ENCODE peak calls at places on chromosomes 13 and 19, in eight cellular contexts. One of them, this sample, is unnamed.

GRCh38 chr13:79796116-79796515 is 315.2 kb downstream of the NDFIP2 start:
- DNase-seq in GM12878: no peak
- DNase-seq in breast epithelium: no peak
- DNase-seq in IMR-90: no peak
- DNase-seq in esophagus squamous epithelium: no peak
- DNase-seq in adrenal gland: no peak
- DNase-seq in upper lobe of left lung: no peak
- DNase-seq in K562: no peak
- DNase-seq in this sample: no peak

GRCh38 chr13:47890146-47890814 is 110.8 kb downstream of the SUCLA2 start:
- DNase-seq in GM12878: no peak
- DNase-seq in breast epithelium: no peak
- DNase-seq in IMR-90: no peak
- DNase-seq in esophagus squamous epithelium: no peak
- DNase-seq in adrenal gland: no peak
- DNase-seq in upper lobe of left lung: no peak
- DNase-seq in K562: no peak
- DNase-seq in this sample: no peak

GRCh38 chr13:51148952-51149573 is 38.0 kb upstream of the C13orf42 start:
- DNase-seq in GM12878: no peak
- DNase-seq in breast epithelium: peak; percentile 30
- DNase-seq in IMR-90: peak; percentile 45
- DNase-seq in esophagus squamous epithelium: no peak
- DNase-seq in adrenal gland: peak; percentile 63
- DNase-seq in upper lobe of left lung: no peak
- DNase-seq in K562: no peak
- DNase-seq in this sample: peak; percentile 42

GRCh38 chr19:12788025-12788681 is 3.1 kb upstream of the JUNB start:
- DNase-seq in GM12878: no peak
- DNase-seq in breast epithelium: no peak
- DNase-seq in IMR-90: no peak
- DNase-seq in esophagus squamous epithelium: no peak
- DNase-seq in adrenal gland: peak; percentile 21
- DNase-seq in upper lobe of left lung: no peak
- DNase-seq in K562: no peak
- DNase-seq in this sample: no peak

GRCh38 chr13:113401452-113402415 is 37.8 kb upstream of the GRTP1 start:
- DNase-seq in GM12878: no peak
- DNase-seq in breast epithelium: no peak
- DNase-seq in IMR-90: no peak
- DNase-seq in esophagus squamous epithelium: no peak
- DNase-seq in adrenal gland: no peak
- DNase-seq in upper lobe of left lung: no peak
- DNase-seq in K562: no peak
- DNase-seq in this sample: no peak

GRCh38 chr19:39941615-39942507 is 7.4 kb upstream of the FCGBP start:
- DNase-seq in GM12878: peak; percentile 82
- DNase-seq in breast epithelium: no peak
- DNase-seq in IMR-90: peak; percentile 38
- DNase-seq in esophagus squamous epithelium: no peak
- DNase-seq in adrenal gland: no peak
- DNase-seq in upper lobe of left lung: peak; percentile 71
- DNase-seq in K562: no peak
- DNase-seq in this sample: no peak

GRCh38 chr19:4409123-4409933 is 6.9 kb downstream of the CHAF1A start:
- DNase-seq in GM12878: no peak
- DNase-seq in breast epithelium: no peak
- DNase-seq in IMR-90: no peak
- DNase-seq in esophagus squamous epithelium: no peak
- DNase-seq in adrenal gland: no peak
- DNase-seq in upper lobe of left lung: no peak
- DNase-seq in K562: no peak
- DNase-seq in this sample: no peak

GRCh38 chr19:13146763-13147563 is 3.2 kb downstream of the STX10 start:
- DNase-seq in GM12878: no peak
- DNase-seq in breast epithelium: no peak
- DNase-seq in IMR-90: no peak
- DNase-seq in esophagus squamous epithelium: no peak
- DNase-seq in adrenal gland: peak; percentile 63
- DNase-seq in upper lobe of left lung: peak; percentile 67
- DNase-seq in K562: no peak
- DNase-seq in this sample: no peak

GRCh38 chr19:38455031-38455430 is 21.5 kb downstream of the RYR1 start:
- DNase-seq in GM12878: no peak
- DNase-seq in breast epithelium: no peak
- DNase-seq in IMR-90: peak; percentile 15
- DNase-seq in esophagus squamous epithelium: no peak
- DNase-seq in adrenal gland: no peak
- DNase-seq in upper lobe of left lung: no peak
- DNase-seq in K562: no peak
- DNase-seq in this sample: no peak

GRCh38 chr13:39602277-39602613 is 748 bp downstream of the LHFPL6 start:
- DNase-seq in GM12878: no peak
- DNase-seq in breast epithelium: no peak
- DNase-seq in IMR-90: no peak
- DNase-seq in esophagus squamous epithelium: no peak
- DNase-seq in adrenal gland: no peak
- DNase-seq in upper lobe of left lung: no peak
- DNase-seq in K562: no peak
- DNase-seq in this sample: no peak

GRCh38 chr19:45156751-45157150 is 4.0 kb downstream of the NKPD1 start:
- DNase-seq in GM12878: no peak
- DNase-seq in breast epithelium: no peak
- DNase-seq in IMR-90: no peak
- DNase-seq in esophagus squamous epithelium: no peak
- DNase-seq in adrenal gland: no peak
- DNase-seq in upper lobe of left lung: no peak
- DNase-seq in K562: no peak
- DNase-seq in this sample: no peak

GRCh38 chr19:55487884-55488687 is at the start of gene SSC5D:
- DNase-seq in GM12878: no peak
- DNase-seq in breast epithelium: no peak
- DNase-seq in IMR-90: peak; percentile 26
- DNase-seq in esophagus squamous epithelium: no peak
- DNase-seq in adrenal gland: peak; percentile 48
- DNase-seq in upper lobe of left lung: no peak
- DNase-seq in K562: peak; percentile 77
- DNase-seq in this sample: no peak
- H3K4me1 ChIP-seq in GM12878: peaks cover 6% of the 10 kb centered on the region
- H3K4me1 ChIP-seq in breast epithelium: peaks cover 23% of the 10 kb centered on the region
- H3K4me1 ChIP-seq in IMR-90: peaks cover 32% of the 10 kb centered on the region
- H3K4me1 ChIP-seq in esophagus squamous epithelium: peaks cover 51% of the 10 kb centered on the region
- H3K4me1 ChIP-seq in adrenal gland: peaks cover 38% of the 10 kb centered on the region
- H3K4me1 ChIP-seq in upper lobe of left lung: peaks cover 42% of the 10 kb centered on the region
- H3K4me1 ChIP-seq in K562: peaks cover 25% of the 10 kb centered on the region
- H3K4me1 ChIP-seq in this sample: peaks cover 4% of the 10 kb centered on the region

GRCh38 chr19:49588370-49589122 is 2.4 kb upstream of the PRR12 start:
- DNase-seq in GM12878: no peak
- DNase-seq in breast epithelium: no peak
- DNase-seq in IMR-90: no peak
- DNase-seq in esophagus squamous epithelium: no peak
- DNase-seq in adrenal gland: no peak
- DNase-seq in upper lobe of left lung: no peak
- DNase-seq in K562: no peak
- DNase-seq in this sample: no peak

GRCh38 chr19:49589391-49589790 is 1.6 kb upstream of the PRR12 start:
- DNase-seq in GM12878: no peak
- DNase-seq in breast epithelium: no peak
- DNase-seq in IMR-90: no peak
- DNase-seq in esophagus squamous epithelium: no peak
- DNase-seq in adrenal gland: no peak
- DNase-seq in upper lobe of left lung: no peak
- DNase-seq in K562: no peak
- DNase-seq in this sample: no peak

GRCh38 chr19:49590971-49591730 is at the start of gene PRR12:
- DNase-seq in GM12878: no peak
- DNase-seq in breast epithelium: peak; percentile 49
- DNase-seq in IMR-90: peak; percentile 67
- DNase-seq in esophagus squamous epithelium: no peak
- DNase-seq in adrenal gland: peak; percentile 71
- DNase-seq in upper lobe of left lung: peak; percentile 50
- DNase-seq in K562: peak; percentile 87
- DNase-seq in this sample: peak; percentile 47

GRCh38 chr19:49591731-49592485 is 926 bp downstream of the PRR12 start:
- DNase-seq in GM12878: no peak
- DNase-seq in breast epithelium: peak; percentile 37
- DNase-seq in IMR-90: peak; percentile 26
- DNase-seq in esophagus squamous epithelium: no peak
- DNase-seq in adrenal gland: peak; percentile 66
- DNase-seq in upper lobe of left lung: peak; percentile 38
- DNase-seq in K562: peak; percentile 72
- DNase-seq in this sample: no peak

GRCh38 chr19:49590071-49590970 is 661 bp upstream of the PRR12 start:
- DNase-seq in GM12878: peak; percentile 91
- DNase-seq in breast epithelium: peak; percentile 97
- DNase-seq in IMR-90: peak; percentile 95
- DNase-seq in esophagus squamous epithelium: peak; percentile 89
- DNase-seq in adrenal gland: peak; percentile 97
- DNase-seq in upper lobe of left lung: peak; percentile 99
- DNase-seq in K562: peak; percentile 98
- DNase-seq in this sample: peak; percentile 98
- TF ChIP-seq POLR2A in GM12878: peak; percentile 89
- TF ChIP-seq POLR2A in breast epithelium: no peak
- TF ChIP-seq POLR2A in IMR-90: peak; percentile 72
- TF ChIP-seq POLR2A in esophagus squamous epithelium: no peak
- TF ChIP-seq POLR2A in adrenal gland: peak; percentile 66
- TF ChIP-seq POLR2A in upper lobe of left lung: peak; percentile 78
- TF ChIP-seq POLR2A in K562: peak; percentile 97
- TF ChIP-seq POLR2A in this sample: peak; percentile 75

GRCh38 chr13:94966380-94966779 is 254.0 kb upstream of the SOX21 start:
- DNase-seq in GM12878: no peak
- DNase-seq in breast epithelium: no peak
- DNase-seq in IMR-90: no peak
- DNase-seq in esophagus squamous epithelium: no peak
- DNase-seq in adrenal gland: no peak
- DNase-seq in upper lobe of left lung: no peak
- DNase-seq in K562: no peak
- DNase-seq in this sample: no peak
- H3K27me3 ChIP-seq in GM12878: no peaks in the 10 kb centered on the region
- H3K27me3 ChIP-seq in breast epithelium: no peaks in the 10 kb centered on the region
- H3K27me3 ChIP-seq in IMR-90: peaks cover 48% of the 10 kb centered on the region
- H3K27me3 ChIP-seq in esophagus squamous epithelium: no peaks in the 10 kb centered on the region
- H3K27me3 ChIP-seq in adrenal gland: peaks cover 45% of the 10 kb centered on the region
- H3K27me3 ChIP-seq in upper lobe of left lung: peaks cover 14% of the 10 kb centered on the region
- H3K27me3 ChIP-seq in K562: peaks cover 19% of the 10 kb centered on the region
- H3K27me3 ChIP-seq in this sample: peaks cover 9% of the 10 kb centered on the region

DNA sequence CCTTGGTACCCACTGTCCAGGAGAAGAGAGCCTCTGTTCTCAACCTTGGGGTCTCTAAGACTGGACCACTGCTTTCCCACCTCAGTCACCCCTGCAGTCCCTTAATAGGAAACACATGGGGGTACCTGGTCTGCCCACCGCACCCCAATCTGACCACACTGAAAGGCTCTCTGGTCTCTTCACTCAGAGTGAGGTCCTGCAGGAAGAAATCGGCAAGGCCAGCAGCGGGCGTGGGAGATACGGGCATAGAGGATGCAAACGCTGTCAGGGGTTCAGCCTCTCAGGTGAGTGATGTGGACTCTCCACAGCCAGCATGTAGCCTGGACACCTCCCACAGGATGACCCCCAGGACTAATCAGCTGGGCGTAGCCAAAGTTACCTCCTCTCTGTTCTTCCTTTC is 3.5 kb downstream of the SIGLEC9 start:
- DNase-seq in GM12878: no peak
- DNase-seq in breast epithelium: no peak
- DNase-seq in IMR-90: no peak
- DNase-seq in esophagus squamous epithelium: no peak
- DNase-seq in adrenal gland: no peak
- DNase-seq in upper lobe of left lung: no peak
- DNase-seq in K562: no peak
- DNase-seq in this sample: no peak
- H3K4me1 ChIP-seq in GM12878: peaks cover 5% of the 10 kb centered on the region
- H3K4me1 ChIP-seq in breast epithelium: no peaks in the 10 kb centered on the region
- H3K4me1 ChIP-seq in IMR-90: peaks cover 2% of the 10 kb centered on the region
- H3K4me1 ChIP-seq in esophagus squamous epithelium: no peaks in the 10 kb centered on the region
- H3K4me1 ChIP-seq in adrenal gland: no peaks in the 10 kb centered on the region
- H3K4me1 ChIP-seq in upper lobe of left lung: peaks cover 52% of the 10 kb centered on the region
- H3K4me1 ChIP-seq in K562: peaks cover 34% of the 10 kb centered on the region
- H3K4me1 ChIP-seq in this sample: no peaks in the 10 kb centered on the region